ENCODE peak calls at places on chromosomes 11 and 22, in nine cellular contexts. One of them, this sample, is unnamed.

GRCh38 chr11:10926801-10927200 is 68.9 kb upstream of the ZBED5 start:
- DNase-seq in iris pigment epithelial cell: no peak
- DNase-seq in activated T-cell treated with anti-CD3 and anti-CD28 coated beads for 24 hours: no peak
- DNase-seq in naive thymus-derived CD8-positive, alpha-beta T cell: no peak
- DNase-seq in neural progenitor cell: no peak
- DNase-seq in stimulated activated CD4-positive, alpha-beta T cell treated with anti-CD3 and anti-CD28 coated beads, Interleukin-1b, Interleukin-23, amount 100 ng/mL, for 48 hours: no peak
- DNase-seq in A549: no peak
- DNase-seq in HEK293T: no peak
- DNase-seq in mucosa of descending colon: no peak
- DNase-seq in this sample: no peak

GRCh38 chr11:123973816-123974215 is 3.8 kb downstream of the OR10S1 start:
- DNase-seq in activated T-cell treated with anti-CD3 and anti-CD28 coated beads for 24 hours: no peak
- DNase-seq in A549: no peak
- DNase-seq in neural progenitor cell: no peak
- DNase-seq in iris pigment epithelial cell: peak
- DNase-seq in naive thymus-derived CD8-positive, alpha-beta T cell: no peak
- DNase-seq in mucosa of descending colon: no peak
- DNase-seq in stimulated activated CD4-positive, alpha-beta T cell treated with anti-CD3 and anti-CD28 coated beads, Interleukin-1b, Interleukin-23, amount 100 ng/mL, for 48 hours: no peak
- DNase-seq in HEK293T: no peak
- DNase-seq in this sample: no peak

GRCh38 chr22:45101828-45102227 is 61.9 kb upstream of the NUP50 start:
- DNase-seq in activated T-cell treated with anti-CD3 and anti-CD28 coated beads for 24 hours: no peak
- DNase-seq in neural progenitor cell: peak
- DNase-seq in stimulated activated CD4-positive, alpha-beta T cell treated with anti-CD3 and anti-CD28 coated beads, Interleukin-1b, Interleukin-23, amount 100 ng/mL, for 48 hours: peak
- DNase-seq in A549: peak
- DNase-seq in mucosa of descending colon: peak
- DNase-seq in naive thymus-derived CD8-positive, alpha-beta T cell: peak
- DNase-seq in iris pigment epithelial cell: peak
- DNase-seq in HEK293T: no peak
- DNase-seq in this sample: no peak

GRCh38 chr11:67504023-67504949 is 877 bp downstream of the PITPNM1 start:
- DNase-seq in HEK293T: peak
- DNase-seq in A549: peak
- DNase-seq in mucosa of descending colon: no peak
- DNase-seq in neural progenitor cell: peak
- DNase-seq in naive thymus-derived CD8-positive, alpha-beta T cell: no peak
- DNase-seq in activated T-cell treated with anti-CD3 and anti-CD28 coated beads for 24 hours: peak
- DNase-seq in iris pigment epithelial cell: peak
- DNase-seq in stimulated activated CD4-positive, alpha-beta T cell treated with anti-CD3 and anti-CD28 coated beads, Interleukin-1b, Interleukin-23, amount 100 ng/mL, for 48 hours: no peak
- DNase-seq in this sample: peak

GRCh38 chr11:34468209-34468841 is 29.6 kb downstream of the CAT start:
- DNase-seq in A549: no peak
- DNase-seq in naive thymus-derived CD8-positive, alpha-beta T cell: peak
- DNase-seq in iris pigment epithelial cell: peak
- DNase-seq in neural progenitor cell: peak
- DNase-seq in mucosa of descending colon: no peak
- DNase-seq in HEK293T: peak
- DNase-seq in activated T-cell treated with anti-CD3 and anti-CD28 coated beads for 24 hours: peak
- DNase-seq in stimulated activated CD4-positive, alpha-beta T cell treated with anti-CD3 and anti-CD28 coated beads, Interleukin-1b, Interleukin-23, amount 100 ng/mL, for 48 hours: peak
- DNase-seq in this sample: no peak

GRCh38 chr22:45602004-45602733 is 69.5 kb upstream of the ATXN10 start:
- DNase-seq in iris pigment epithelial cell: no peak
- DNase-seq in A549: no peak
- DNase-seq in activated T-cell treated with anti-CD3 and anti-CD28 coated beads for 24 hours: no peak
- DNase-seq in naive thymus-derived CD8-positive, alpha-beta T cell: no peak
- DNase-seq in stimulated activated CD4-positive, alpha-beta T cell treated with anti-CD3 and anti-CD28 coated beads, Interleukin-1b, Interleukin-23, amount 100 ng/mL, for 48 hours: no peak
- DNase-seq in neural progenitor cell: no peak
- DNase-seq in HEK293T: no peak
- DNase-seq in mucosa of descending colon: peak
- DNase-seq in this sample: no peak

GRCh38 chr11:293852-294661 is 5.1 kb downstream of the PGGHG start:
- DNase-seq in stimulated activated CD4-positive, alpha-beta T cell treated with anti-CD3 and anti-CD28 coated beads, Interleukin-1b, Interleukin-23, amount 100 ng/mL, for 48 hours: no peak
- DNase-seq in activated T-cell treated with anti-CD3 and anti-CD28 coated beads for 24 hours: no peak
- DNase-seq in A549: no peak
- DNase-seq in naive thymus-derived CD8-positive, alpha-beta T cell: peak
- DNase-seq in iris pigment epithelial cell: no peak
- DNase-seq in HEK293T: no peak
- DNase-seq in neural progenitor cell: no peak
- DNase-seq in mucosa of descending colon: no peak
- DNase-seq in this sample: no peak

GRCh38 chr11:1387961-1388762 is 1.6 kb upstream of the BRSK2 start:
- DNase-seq in neural progenitor cell: peak
- DNase-seq in A549: no peak
- DNase-seq in mucosa of descending colon: no peak
- DNase-seq in activated T-cell treated with anti-CD3 and anti-CD28 coated beads for 24 hours: no peak
- DNase-seq in iris pigment epithelial cell: no peak
- DNase-seq in naive thymus-derived CD8-positive, alpha-beta T cell: no peak
- DNase-seq in stimulated activated CD4-positive, alpha-beta T cell treated with anti-CD3 and anti-CD28 coated beads, Interleukin-1b, Interleukin-23, amount 100 ng/mL, for 48 hours: no peak
- DNase-seq in HEK293T: no peak
- DNase-seq in this sample: no peak

GRCh38 chr22:40265783-40266182 is 80.5 kb upstream of the ADSL start:
- DNase-seq in neural progenitor cell: no peak
- DNase-seq in HEK293T: no peak
- DNase-seq in iris pigment epithelial cell: no peak
- DNase-seq in mucosa of descending colon: no peak
- DNase-seq in stimulated activated CD4-positive, alpha-beta T cell treated with anti-CD3 and anti-CD28 coated beads, Interleukin-1b, Interleukin-23, amount 100 ng/mL, for 48 hours: no peak
- DNase-seq in naive thymus-derived CD8-positive, alpha-beta T cell: no peak
- DNase-seq in A549: no peak
- DNase-seq in activated T-cell treated with anti-CD3 and anti-CD28 coated beads for 24 hours: no peak
- DNase-seq in this sample: no peak

GRCh38 chr11:32259641-32260081 is 168.8 kb downstream of the RCN1 start:
- DNase-seq in mucosa of descending colon: no peak
- DNase-seq in iris pigment epithelial cell: peak
- DNase-seq in A549: no peak
- DNase-seq in stimulated activated CD4-positive, alpha-beta T cell treated with anti-CD3 and anti-CD28 coated beads, Interleukin-1b, Interleukin-23, amount 100 ng/mL, for 48 hours: peak
- DNase-seq in neural progenitor cell: no peak
- DNase-seq in HEK293T: no peak
- DNase-seq in activated T-cell treated with anti-CD3 and anti-CD28 coated beads for 24 hours: no peak
- DNase-seq in naive thymus-derived CD8-positive, alpha-beta T cell: no peak
- DNase-seq in this sample: no peak

GRCh38 chr11:119722281-119722794 is 6.7 kb downstream of the NECTIN1 start:
- DNase-seq in naive thymus-derived CD8-positive, alpha-beta T cell: no peak
- DNase-seq in A549: no peak
- DNase-seq in iris pigment epithelial cell: no peak
- DNase-seq in neural progenitor cell: no peak
- DNase-seq in mucosa of descending colon: peak
- DNase-seq in HEK293T: no peak
- DNase-seq in stimulated activated CD4-positive, alpha-beta T cell treated with anti-CD3 and anti-CD28 coated beads, Interleukin-1b, Interleukin-23, amount 100 ng/mL, for 48 hours: no peak
- DNase-seq in activated T-cell treated with anti-CD3 and anti-CD28 coated beads for 24 hours: no peak
- DNase-seq in this sample: no peak

GRCh38 chr11:16047073-16047472 is 309.3 kb downstream of the SOX6 start:
- DNase-seq in neural progenitor cell: no peak
- DNase-seq in mucosa of descending colon: no peak
- DNase-seq in iris pigment epithelial cell: no peak
- DNase-seq in A549: no peak
- DNase-seq in activated T-cell treated with anti-CD3 and anti-CD28 coated beads for 24 hours: no peak
- DNase-seq in naive thymus-derived CD8-positive, alpha-beta T cell: no peak
- DNase-seq in stimulated activated CD4-positive, alpha-beta T cell treated with anti-CD3 and anti-CD28 coated beads, Interleukin-1b, Interleukin-23, amount 100 ng/mL, for 48 hours: no peak
- DNase-seq in HEK293T: no peak
- DNase-seq in this sample: no peak

GRCh38 chr11:94638278-94638901 is 71.2 kb downstream of the PIWIL4 start:
- DNase-seq in A549: no peak
- DNase-seq in naive thymus-derived CD8-positive, alpha-beta T cell: no peak
- DNase-seq in stimulated activated CD4-positive, alpha-beta T cell treated with anti-CD3 and anti-CD28 coated beads, Interleukin-1b, Interleukin-23, amount 100 ng/mL, for 48 hours: no peak
- DNase-seq in iris pigment epithelial cell: peak
- DNase-seq in neural progenitor cell: no peak
- DNase-seq in HEK293T: no peak
- DNase-seq in activated T-cell treated with anti-CD3 and anti-CD28 coated beads for 24 hours: no peak
- DNase-seq in mucosa of descending colon: no peak
- DNase-seq in this sample: no peak

GRCh38 chr11:130765951-130766649 is 150.2 kb downstream of the SNX19 start:
- DNase-seq in mucosa of descending colon: no peak
- DNase-seq in HEK293T: no peak
- DNase-seq in stimulated activated CD4-positive, alpha-beta T cell treated with anti-CD3 and anti-CD28 coated beads, Interleukin-1b, Interleukin-23, amount 100 ng/mL, for 48 hours: no peak
- DNase-seq in iris pigment epithelial cell: no peak
- DNase-seq in naive thymus-derived CD8-positive, alpha-beta T cell: no peak
- DNase-seq in A549: no peak
- DNase-seq in activated T-cell treated with anti-CD3 and anti-CD28 coated beads for 24 hours: no peak
- DNase-seq in neural progenitor cell: no peak
- DNase-seq in this sample: no peak

GRCh38 chr11:12198261-12198925 is 88.0 kb downstream of the MICAL2 start:
- DNase-seq in neural progenitor cell: no peak
- DNase-seq in mucosa of descending colon: no peak
- DNase-seq in A549: no peak
- DNase-seq in naive thymus-derived CD8-positive, alpha-beta T cell: no peak
- DNase-seq in iris pigment epithelial cell: no peak
- DNase-seq in HEK293T: no peak
- DNase-seq in activated T-cell treated with anti-CD3 and anti-CD28 coated beads for 24 hours: no peak
- DNase-seq in stimulated activated CD4-positive, alpha-beta T cell treated with anti-CD3 and anti-CD28 coated beads, Interleukin-1b, Interleukin-23, amount 100 ng/mL, for 48 hours: peak
- DNase-seq in this sample: no peak

GRCh38 chr11:128052912-128053641 is 534.3 kb downstream of the ETS1 start:
- DNase-seq in stimulated activated CD4-positive, alpha-beta T cell treated with anti-CD3 and anti-CD28 coated beads, Interleukin-1b, Interleukin-23, amount 100 ng/mL, for 48 hours: no peak
- DNase-seq in neural progenitor cell: no peak
- DNase-seq in iris pigment epithelial cell: peak
- DNase-seq in mucosa of descending colon: no peak
- DNase-seq in activated T-cell treated with anti-CD3 and anti-CD28 coated beads for 24 hours: no peak
- DNase-seq in A549: no peak
- DNase-seq in HEK293T: no peak
- DNase-seq in naive thymus-derived CD8-positive, alpha-beta T cell: no peak
- DNase-seq in this sample: no peak

GRCh38 chr11:121452609-121453150 is at the start of gene SORL1-AS1:
- DNase-seq in A549: peak
- DNase-seq in neural progenitor cell: peak
- DNase-seq in iris pigment epithelial cell: no peak
- DNase-seq in mucosa of descending colon: peak
- DNase-seq in stimulated activated CD4-positive, alpha-beta T cell treated with anti-CD3 and anti-CD28 coated beads, Interleukin-1b, Interleukin-23, amount 100 ng/mL, for 48 hours: peak
- DNase-seq in naive thymus-derived CD8-positive, alpha-beta T cell: peak
- DNase-seq in HEK293T: no peak
- DNase-seq in activated T-cell treated with anti-CD3 and anti-CD28 coated beads for 24 hours: no peak
- DNase-seq in this sample: no peak

GRCh38 chr11:94171693-94172440 is 43.2 kb downstream of the PANX1 start:
- DNase-seq in iris pigment epithelial cell: peak
- DNase-seq in mucosa of descending colon: peak
- DNase-seq in stimulated activated CD4-positive, alpha-beta T cell treated with anti-CD3 and anti-CD28 coated beads, Interleukin-1b, Interleukin-23, amount 100 ng/mL, for 48 hours: peak
- DNase-seq in activated T-cell treated with anti-CD3 and anti-CD28 coated beads for 24 hours: no peak
- DNase-seq in naive thymus-derived CD8-positive, alpha-beta T cell: no peak
- DNase-seq in HEK293T: peak
- DNase-seq in A549: peak
- DNase-seq in neural progenitor cell: peak
- DNase-seq in this sample: peak

GRCh38 chr22:26597480-26597879 is 7.5 kb upstream of the TPST2 start:
- DNase-seq in iris pigment epithelial cell: no peak
- DNase-seq in naive thymus-derived CD8-positive, alpha-beta T cell: no peak
- DNase-seq in neural progenitor cell: no peak
- DNase-seq in mucosa of descending colon: no peak
- DNase-seq in stimulated activated CD4-positive, alpha-beta T cell treated with anti-CD3 and anti-CD28 coated beads, Interleukin-1b, Interleukin-23, amount 100 ng/mL, for 48 hours: no peak
- DNase-seq in activated T-cell treated with anti-CD3 and anti-CD28 coated beads for 24 hours: no peak
- DNase-seq in A549: no peak
- DNase-seq in HEK293T: no peak
- DNase-seq in this sample: no peak

GRCh38 chr11:8326337-8326736 is 62.7 kb upstream of the LMO1 start:
- DNase-seq in stimulated activated CD4-positive, alpha-beta T cell treated with anti-CD3 and anti-CD28 coated beads, Interleukin-1b, Interleukin-23, amount 100 ng/mL, for 48 hours: no peak
- DNase-seq in A549: no peak
- DNase-seq in iris pigment epithelial cell: no peak
- DNase-seq in HEK293T: no peak
- DNase-seq in activated T-cell treated with anti-CD3 and anti-CD28 coated beads for 24 hours: no peak
- DNase-seq in neural progenitor cell: no peak
- DNase-seq in mucosa of descending colon: no peak
- DNase-seq in naive thymus-derived CD8-positive, alpha-beta T cell: no peak
- DNase-seq in this sample: no peak